ENCODE peak calls at places on chromosomes 2 and 18, in seven cellular contexts. G, X, B, W, O, J and M are unnamed samples.
A peak's percentile ranks its signal among the peaks of the same experiment; 100 is the strongest.

GRCh38 chr2:119364798-119365197 is 1.8 kb downstream of the C2orf76 start:
- DNase-seq in G (no peak), X (no peak), B (no peak), W (no peak), O (no peak), J (no peak), M (no peak)

GRCh38 chr2:36626071-36626470 is 28.1 kb upstream of the FEZ2 start:
- DNase-seq in G (no peak), X (no peak), B (no peak), W (no peak), O (no peak), J (no peak), M (no peak)

GRCh38 chr2:158969162-158969716 is 799 bp downstream of the TANC1 start:
- DNase-seq in G (no peak), X (no peak), B (no peak), W (no peak), O (peak; percentile 22), J (no peak), M (no peak)

GRCh38 chr2:166230024-166230723 is 102.4 kb upstream of the SCN1A start:
- DNase-seq in G (peak; percentile 64), X (no peak), B (peak; percentile 59), W (no peak), O (no peak), J (peak; percentile 73), M (no peak)

GRCh38 chr2:84694088-84694622 is 177.9 kb downstream of the DNAH6 start:
- DNase-seq in G (no peak), X (no peak), B (no peak), W (no peak), O (peak; percentile 2), J (no peak), M (peak; percentile 38)

GRCh38 chr2:10267551-10268465 is 34.9 kb upstream of the HPCAL1 start:
- DNase-seq in G (no peak), X (peak; percentile 76), B (no peak), W (peak; percentile 78), O (peak; percentile 66), J (no peak), M (no peak)

GRCh38 chr2:65366595-65367125 is 65.7 kb downstream of the SPRED2 start:
- DNase-seq in G (peak; percentile 96), X (no peak), B (peak; percentile 95), W (no peak), O (no peak), J (peak; percentile 99), M (no peak)

GRCh38 chr2:143426296-143426695 is 297.1 kb downstream of the ARHGAP15 start:
- DNase-seq in G (peak; percentile 64), X (no peak), B (peak; percentile 83), W (no peak), O (no peak), J (peak; percentile 87), M (no peak)

GRCh38 chr18:23458830-23459529 is 5.9 kb downstream of the RIOK3 start:
- DNase-seq in G (peak; percentile 18), X (no peak), B (no peak), W (no peak), O (no peak), J (no peak), M (no peak)

GRCh38 chr2:15407666-15408065 is 153.5 kb downstream of the NBAS start:
- DNase-seq in G (no peak), X (no peak), B (no peak), W (no peak), O (no peak), J (no peak), M (no peak)

GRCh38 chr18:33369711-33370449 is 70.6 kb downstream of the CCDC178 start:
- DNase-seq in G (no peak), X (no peak), B (no peak), W (no peak), O (no peak), J (no peak), M (no peak)

GRCh38 chr2:20212459-20212870 is 12.5 kb downstream of the SDC1 start:
- DNase-seq in G (peak; percentile 65), X (no peak), B (peak; percentile 12), W (no peak), O (no peak), J (no peak), M (no peak)

GRCh38 chr2:115848192-115848591 is 1405.8 kb downstream of the DPP10 start:
- DNase-seq in G (no peak), X (peak; percentile 51), B (no peak), W (no peak), O (no peak), J (no peak), M (no peak)

GRCh38 chr2:189210250-189211075 is 30.9 kb upstream of the COL5A2 start:
- DNase-seq in G (peak; percentile 97), X (no peak), B (peak; percentile 98), W (peak; percentile 53), O (no peak), J (peak; percentile 98), M (peak; percentile 17)

GRCh38 chr2:241532168-241532567 is 23.8 kb upstream of the STK25 start:
- DNase-seq in G (no peak), X (no peak), B (no peak), W (no peak), O (no peak), J (no peak), M (no peak)

GRCh38 chr2:172021074-172021931 is 21.6 kb downstream of the METAP1D start:
- DNase-seq in G (no peak), X (no peak), B (no peak), W (no peak), O (peak; percentile 39), J (no peak), M (no peak)

GRCh38 chr2:36329746-36330145 is 25.8 kb upstream of the CRIM1 start:
- DNase-seq in G (peak; percentile 65), X (no peak), B (peak; percentile 63), W (no peak), O (peak; percentile 16), J (peak; percentile 45), M (no peak)

GRCh38 chr18:76803814-76804213 is 18.5 kb upstream of the ZNF236 start:
- DNase-seq in G (peak; percentile 63), X (no peak), B (peak; percentile 54), W (no peak), O (peak; percentile 90), J (peak; percentile 64), M (peak; percentile 75)

GRCh38 chr2:164737612-164738081 is 104.0 kb downstream of the COBLL1 start:
- DNase-seq in G (peak; percentile 72), X (peak; percentile 64), B (peak; percentile 65), W (peak; percentile 55), O (peak; percentile 95), J (peak; percentile 65), M (peak; percentile 30)

GRCh38 chr2:202339052-202339870 is 36.9 kb upstream of the BMPR2 start:
- DNase-seq in G (peak; percentile 44), X (no peak), B (peak; percentile 62), W (no peak), O (no peak), J (peak; percentile 57), M (no peak)

GRCh38 chr2:5052905-5053304 is 639.3 kb upstream of the SOX11 start:
- DNase-seq in G (no peak), X (no peak), B (no peak), W (no peak), O (no peak), J (no peak), M (no peak)

GRCh38 chr2:1741851-1742250 is 2.5 kb downstream of the PXDN start:
- DNase-seq in G (no peak), X (no peak), B (no peak), W (no peak), O (no peak), J (no peak), M (no peak)
- H3K4me3 ChIP-seq in G (peak overlapping the region; percentile 71), X (no peak overlapping the region), B (peak overlapping the region; percentile 70), W (peak overlapping the region; percentile 69), O (peak overlapping the region; percentile 94), J (no peak overlapping the region), M (no peak overlapping the region)

DNA sequence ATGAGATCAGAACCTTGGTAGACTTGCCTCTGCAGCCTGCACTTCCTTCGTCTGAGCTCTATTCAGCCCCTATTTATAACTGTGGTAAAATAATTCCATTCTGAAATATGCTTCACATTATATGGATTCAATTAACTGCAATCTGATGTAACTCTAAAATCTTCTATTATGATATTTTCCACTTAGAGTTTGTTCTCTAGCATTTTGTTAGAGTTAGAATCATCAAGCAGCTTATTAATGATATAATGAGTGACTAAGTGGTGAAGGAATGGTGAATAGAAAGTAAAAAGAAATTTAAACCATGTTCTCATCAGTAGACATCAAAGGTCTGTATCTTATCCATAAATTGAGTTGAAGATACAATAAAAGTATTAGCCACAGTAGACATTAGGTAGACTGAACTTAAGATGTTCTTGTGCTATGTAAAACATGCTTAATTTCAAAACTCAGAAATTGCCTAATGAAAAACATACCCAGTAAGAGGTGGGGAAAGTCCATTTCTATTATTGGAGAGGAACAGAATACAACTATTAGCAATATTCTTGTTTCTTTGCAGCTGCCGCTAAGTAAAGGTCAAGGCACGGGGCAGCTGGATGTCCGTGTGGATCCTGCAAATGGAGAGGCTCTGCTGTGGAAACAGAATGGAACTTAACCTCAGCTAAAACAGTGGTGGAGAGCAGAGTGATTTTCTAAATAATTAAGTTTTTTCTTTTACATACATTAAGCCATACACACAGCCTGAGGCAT is 139.4 kb upstream of the ARHGAP28 start:
- DNase-seq in G (no peak), X (no peak), B (no peak), W (no peak), O (no peak), J (no peak), M (no peak)
- H3K4me3 ChIP-seq in G (no peak overlapping the region), X (no peak overlapping the region), B (no peak overlapping the region), W (no peak overlapping the region), O (no peak overlapping the region), J (no peak overlapping the region), M (no peak overlapping the region)

GRCh38 chr2:199462167-199462976 is 4.6 kb upstream of the SATB2 start:
- DNase-seq in G (no peak), X (peak; percentile 56), B (no peak), W (no peak), O (peak; percentile 66), J (no peak), M (no peak)

GRCh38 chr2:199464614-199465352 is 7.0 kb upstream of the SATB2 start:
- DNase-seq in G (no peak), X (peak; percentile 59), B (no peak), W (no peak), O (no peak), J (no peak), M (no peak)

GRCh38 chr2:199461455-199462166 is 3.9 kb upstream of the SATB2 start:
- DNase-seq in G (no peak), X (no peak), B (peak; percentile 51), W (no peak), O (peak; percentile 32), J (no peak), M (no peak)

GRCh38 chr2:199463708-199464613 is 6.2 kb upstream of the SATB2 start:
- DNase-seq in G (no peak), X (peak; percentile 72), B (no peak), W (peak; percentile 60), O (peak; percentile 54), J (no peak), M (no peak)

GRCh38 chr2:199463000-199463692 is 5.4 kb upstream of the SATB2 start:
- DNase-seq in G (peak; percentile 41), X (peak; percentile 92), B (peak; percentile 65), W (peak; percentile 89), O (peak; percentile 84), J (peak; percentile 51), M (peak; percentile 43)
- H3K4me3 ChIP-seq in G (peak overlapping the region; percentile 51), X (peak overlapping the region; percentile 23), B (peak overlapping the region; percentile 37), W (peak overlapping the region; percentile 74), O (peak overlapping the region; percentile 72), J (peak overlapping the region; percentile 47), M (no peak overlapping the region)

DNA sequence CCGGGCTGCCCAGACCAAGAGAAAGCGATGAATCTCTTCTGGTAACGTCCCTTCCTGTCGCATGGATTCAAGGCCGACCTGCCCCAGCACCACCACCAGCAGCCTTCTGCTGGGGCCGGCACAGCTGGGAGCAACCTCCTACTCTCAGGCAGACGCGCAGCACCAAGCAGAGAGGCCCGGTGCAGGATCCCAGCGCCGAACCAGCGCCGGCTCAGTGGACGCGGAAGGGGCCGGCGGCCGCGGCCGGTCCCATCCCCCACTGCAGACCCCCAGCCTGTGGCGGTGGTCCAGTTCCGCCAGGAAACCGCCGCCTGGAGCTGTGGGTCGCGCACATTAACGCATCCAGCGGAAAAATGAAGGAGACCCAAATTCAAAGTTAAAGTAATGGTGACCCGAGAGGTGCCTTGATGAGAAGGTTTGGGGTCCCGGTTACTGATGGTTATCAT is 525 bp upstream of the MAL start:
- DNase-seq in G (no peak), X (no peak), B (no peak), W (no peak), O (peak; percentile 51), J (no peak), M (peak; percentile 42)
- H3K4me3 ChIP-seq in G (no peak overlapping the region), X (peak overlapping the region; percentile 21), B (no peak overlapping the region), W (peak overlapping the region; percentile 49), O (peak overlapping the region; percentile 71), J (no peak overlapping the region), M (peak overlapping the region; percentile 77)